ENCODE peak calls at places on chromosomes 13 and 19, in five cellular contexts. R is H9, H is IMR-90, P is mesendoderm, N is mesenchymal stem cell. O is an unnamed sample.

GRCh38 chr19:33438016-33438671 is 64.6 kb downstream of the CEBPG start:
- DNase-seq in R (no peak), H (peak; percentile 10), P (no peak), N (no peak), O (no peak)

GRCh38 chr13:70960841-70961443 is 852.7 kb upstream of the KLHL1 start:
- DNase-seq in R (no peak), H (peak; percentile 13), P (peak; percentile 27), N (peak; percentile 50), O (peak; percentile 62)

GRCh38 chr19:28463493-28464053 is 749.4 kb downstream of the UQCRFS1 start:
- DNase-seq in R (no peak), H (no peak), P (no peak), N (no peak), O (no peak)

GRCh38 chr13:40787062-40787461 is 2.3 kb upstream of the SLC25A15 start:
- DNase-seq in R (peak; percentile 5), H (peak; percentile 93), P (no peak), N (peak; percentile 96), O (no peak)

GRCh38 chr19:44741841-44742352 is 6.6 kb upstream of the BCL3 start:
- DNase-seq in R (peak; percentile 59), H (peak; percentile 100), P (peak; percentile 78), N (peak; percentile 100), O (peak; percentile 94)

GRCh38 chr19:45477713-45478453 is 10.1 kb downstream of the FOSB start:
- DNase-seq in R (no peak), H (no peak), P (peak; percentile 67), N (peak; percentile 91), O (peak; percentile 87)

GRCh38 chr13:36294061-36294460 is 3.6 kb downstream of the CCDC169 start:
- DNase-seq in R (no peak), H (no peak), P (peak; percentile 19), N (no peak), O (peak; percentile 94)

GRCh38 chr13:46321494-46322225 is 65.4 kb downstream of the RUBCNL start:
- DNase-seq in R (peak; percentile 55), H (peak; percentile 44), P (peak; percentile 73), N (peak; percentile 57), O (peak; percentile 44)

GRCh38 chr19:16871870-16872269 is 16.9 kb upstream of the F2RL3 start:
- DNase-seq in R (no peak), H (no peak), P (no peak), N (peak; percentile 96), O (no peak)

GRCh38 chr19:52138614-52139290 is 986 bp downstream of the ZNF616 start:
- DNase-seq in R (peak; percentile 69), H (peak; percentile 19), P (peak; percentile 86), N (peak; percentile 37), O (peak; percentile 12)

GRCh38 chr19:53936035-53936434 is 26.7 kb upstream of the CACNG8 start:
- DNase-seq in R (no peak), H (no peak), P (no peak), N (no peak), O (no peak)

GRCh38 chr13:99057310-99057975 is 79.6 kb upstream of the DOCK9 start:
- DNase-seq in R (no peak), H (peak; percentile 31), P (no peak), N (peak; percentile 43), O (peak; percentile 64)

GRCh38 chr19:53311044-53311443 is 22.5 kb upstream of the ZNF845 start:
- DNase-seq in R (no peak), H (no peak), P (no peak), N (no peak), O (no peak)

GRCh38 chr13:113327391-113327765 is 30.3 kb downstream of the LAMP1 start:
- DNase-seq in R (no peak), H (no peak), P (no peak), N (no peak), O (no peak)
- H3K23ac ChIP-seq in R (no peak overlapping the region), H (no peak overlapping the region), P (no peak overlapping the region), N (no peak overlapping the region), O (no peak overlapping the region)

GRCh38 chr13:112078216-112078615 is 11.3 kb downstream of the SOX1 start:
- DNase-seq in R (no peak), H (no peak), P (no peak), N (no peak), O (no peak)
- H2BK120ac ChIP-seq in R (no peak overlapping the region), H (no peak overlapping the region), P (no peak overlapping the region), N (no peak overlapping the region), O (no peak overlapping the region)

DNA sequence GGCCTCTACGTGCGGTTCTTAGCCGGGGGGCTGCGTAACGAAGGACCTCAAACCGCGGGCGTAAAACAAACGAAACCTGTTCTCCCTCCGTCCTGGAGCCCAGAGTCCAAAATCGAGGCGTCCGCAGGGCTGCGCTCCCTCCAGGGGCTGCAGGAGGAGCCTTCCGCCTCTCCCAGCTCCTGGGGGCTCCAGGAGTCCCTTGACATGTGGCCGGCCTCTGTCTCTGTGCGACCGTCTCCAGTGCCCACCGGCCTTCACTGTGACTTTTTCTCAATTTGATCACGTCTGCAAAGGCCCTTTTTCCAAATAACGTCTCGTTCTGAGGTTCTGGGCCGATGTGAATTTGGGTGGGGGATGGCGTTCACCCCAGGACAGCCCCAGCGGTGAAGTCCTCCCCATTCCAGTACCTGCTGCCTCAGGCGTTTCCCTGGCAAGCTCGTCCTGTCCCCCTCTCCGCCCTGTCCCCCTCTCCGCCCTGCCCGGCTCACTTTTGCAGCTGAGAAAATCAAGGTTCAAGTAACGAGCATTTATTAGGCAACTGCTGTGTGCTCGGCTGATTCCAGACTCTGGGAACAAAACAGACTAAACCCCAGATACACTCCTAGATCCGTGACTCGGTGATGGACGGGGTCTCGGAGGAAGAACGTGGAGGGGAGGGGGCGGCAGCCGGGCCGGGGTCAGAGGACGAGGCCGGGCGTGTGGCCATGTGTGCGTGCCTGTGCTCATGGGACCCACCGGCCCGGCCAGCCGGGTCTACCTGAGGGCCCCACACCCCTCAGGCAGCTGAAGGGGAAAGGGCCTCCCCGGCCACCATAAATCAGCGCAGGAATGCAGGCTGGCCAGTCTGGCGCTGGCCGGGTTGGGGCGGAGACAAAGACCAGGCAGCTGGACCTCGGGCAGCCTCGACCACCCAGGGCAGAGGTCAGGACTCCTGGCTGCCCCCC is 28.1 kb upstream of the WDR18 start:
- DNase-seq in R (peak; percentile 57), H (no peak), P (peak; percentile 59), N (peak; percentile 73), O (peak; percentile 94)
- H3K23ac ChIP-seq in R (no peak overlapping the region), H (peak overlapping the region; percentile 91), P (no peak overlapping the region), N (no peak overlapping the region), O (no peak overlapping the region)

DNA sequence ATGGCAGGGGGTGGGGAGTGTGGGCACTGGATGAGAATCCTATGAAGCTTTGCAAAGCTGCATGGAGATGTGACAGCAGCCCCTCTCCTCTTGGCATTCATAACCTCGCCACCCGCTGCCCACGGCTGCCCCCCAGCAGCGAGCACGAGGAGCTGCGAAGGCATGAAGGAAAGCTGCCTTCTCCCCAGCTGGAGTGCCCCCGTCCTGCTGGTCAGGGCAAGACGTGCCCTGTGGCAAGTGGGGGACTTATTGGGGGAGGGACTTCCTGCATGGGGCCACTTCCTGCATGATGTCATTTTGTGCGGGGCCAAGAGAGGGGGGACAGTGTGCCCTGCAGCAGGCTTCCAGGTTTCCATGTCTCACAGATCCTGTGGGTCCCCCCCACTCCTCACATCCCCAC is 85.9 kb downstream of the TSHZ3 start:
- DNase-seq in R (peak; percentile 27), H (no peak), P (peak; percentile 14), N (no peak), O (no peak)
- H2BK120ac ChIP-seq in R (no peak overlapping the region), H (peak overlapping the region; percentile 58), P (no peak overlapping the region), N (peak overlapping the region; percentile 1), O (no peak overlapping the region)

DNA sequence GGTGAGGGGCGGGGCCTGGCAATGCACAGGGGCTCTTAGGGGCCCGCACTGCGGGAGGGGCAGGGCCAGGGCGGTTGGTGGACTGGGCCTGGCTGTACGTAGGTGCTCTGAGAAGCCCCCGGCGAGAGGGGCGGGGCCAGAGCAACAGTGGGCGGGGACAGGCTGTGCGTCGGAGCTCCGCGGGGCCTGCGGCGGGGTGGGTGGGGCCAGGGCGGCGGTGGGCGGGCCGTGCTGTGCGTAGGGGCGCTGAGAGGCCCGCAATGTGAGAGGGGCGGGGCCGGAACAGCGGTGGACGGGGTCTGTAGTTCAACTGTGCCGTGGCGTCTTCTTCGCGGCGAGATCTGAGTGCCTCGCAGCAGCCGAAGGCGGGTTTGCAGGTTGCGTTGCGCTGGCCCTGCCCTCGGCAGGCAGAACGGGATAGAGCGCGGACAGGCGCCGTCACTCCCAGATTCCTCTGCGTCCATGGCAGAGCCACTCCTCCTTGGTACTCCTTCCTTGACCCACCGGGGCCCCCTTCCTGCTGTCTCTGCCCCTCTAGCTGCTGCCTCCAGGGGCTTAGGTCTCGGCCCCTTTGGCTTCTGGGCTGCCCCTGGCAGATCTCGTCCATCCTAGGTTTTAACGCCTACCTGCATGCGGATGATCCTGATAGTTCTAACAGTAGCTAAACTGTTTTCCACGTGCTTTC is 33.2 kb downstream of the CCNE1 start:
- DNase-seq in R (peak; percentile 96), H (peak; percentile 88), P (peak; percentile 96), N (peak; percentile 91), O (peak; percentile 99)
- H3K23ac ChIP-seq in R (no peak overlapping the region), H (no peak overlapping the region), P (no peak overlapping the region), N (no peak overlapping the region), O (no peak overlapping the region)